ENCODE peak calls at places on chromosomes 16 and 17, in seven cellular contexts. K is AG10803, X is IMR-90, H is Karpas-422, A is transverse colon, B is GM12865, R is astrocyte of the spinal cord. Q is an unnamed sample.

GRCh38 chr16:67748791-67749282 is 29.7 kb upstream of the GFOD2 start:
- DNase-seq in X (no peak), A (peak), K (no peak), H (no peak), R (no peak), B (no peak), Q (no peak)

GRCh38 chr17:9003355-9004131 is 17.8 kb upstream of the NTN1 start:
- DNase-seq in X (no peak), B (no peak), A (no peak), K (no peak), R (no peak), H (no peak), Q (no peak)

GRCh38 chr17:13665872-13666635 is 64.3 kb upstream of the HS3ST3A1 start:
- DNase-seq in B (no peak), R (no peak), K (no peak), X (no peak), A (no peak), H (no peak), Q (no peak)

GRCh38 chr17:31491794-31492171 is 100.3 kb downstream of the RAB11FIP4 start:
- DNase-seq in R (no peak), K (no peak), H (no peak), B (peak), A (no peak), X (no peak), Q (no peak)

GRCh38 chr17:81371910-81372760 is 23.1 kb upstream of the BAHCC1 start:
- DNase-seq in K (peak), B (no peak), R (no peak), A (peak), X (peak), H (no peak), Q (no peak)

GRCh38 chr17:58991718-58992331 is 114.9 kb downstream of the TRIM37 start:
- DNase-seq in B (peak), A (peak), H (no peak), K (peak), R (peak), X (peak), Q (peak)

GRCh38 chr16:48623304-48624016 is 13.5 kb upstream of the N4BP1 start:
- DNase-seq in K (peak), H (peak), R (peak), X (peak), A (peak), B (peak), Q (no peak)

GRCh38 chr17:61495161-61495857 is 43.1 kb downstream of the TBX4 start:
- DNase-seq in R (peak), K (peak), A (no peak), B (peak), X (peak), H (no peak), Q (peak)

GRCh38 chr16:53743149-53743566 is 39.2 kb downstream of the FTO start:
- DNase-seq in R (peak), A (peak), B (peak), H (peak), X (peak), K (peak), Q (no peak)

GRCh38 chr17:31074772-31075538 is 19.8 kb upstream of the NF1 start:
- DNase-seq in H (no peak), K (peak), B (no peak), R (peak), A (no peak), X (peak), Q (no peak)

GRCh38 chr17:740240-741055 is 8.1 kb downstream of the TLCD3A start:
- DNase-seq in R (no peak), B (peak), H (peak), X (no peak), A (peak), K (no peak), Q (no peak)

GRCh38 chr17:43477832-43478634 is 5.7 kb upstream of the DHX8 start:
- DNase-seq in H (no peak), B (no peak), A (no peak), R (no peak), X (no peak), K (peak), Q (no peak)

GRCh38 chr17:67013891-67014290 is 30.5 kb upstream of the CACNG1 start:
- DNase-seq in R (no peak), K (no peak), A (no peak), B (no peak), H (no peak), X (no peak), Q (no peak)

GRCh38 chr17:59328534-59329095 is 2.8 kb upstream of the YPEL2 start:
- DNase-seq in B (no peak), A (no peak), K (no peak), X (no peak), R (no peak), H (no peak), Q (no peak)

GRCh38 chr16:3112058-3112880 is at the start of gene ZNF205:
- DNase-seq in B (peak), K (peak), A (peak), R (peak), H (no peak), X (peak), Q (no peak)

GRCh38 chr17:75008373-75008772 is 4.1 kb upstream of the MRPL58 start:
- DNase-seq in X (no peak), K (no peak), H (no peak), A (no peak), B (peak), R (no peak), Q (no peak)

GRCh38 chr17:22484826-22485225 is 792.5 kb downstream of the KCNJ18 start:
- DNase-seq in A (no peak), R (no peak), X (no peak), H (no peak), K (no peak), B (no peak), Q (no peak)

GRCh38 chr16:72635104-72635503 is 412.8 kb downstream of the ZFHX3 start:
- DNase-seq in X (peak), K (no peak), A (no peak), B (peak), R (no peak), H (no peak), Q (no peak)

GRCh38 chr17:74652020-74652419 is 28.5 kb upstream of the CD300E start:
- DNase-seq in X (no peak), K (no peak), R (no peak), H (no peak), B (no peak), A (no peak), Q (no peak)

GRCh38 chr17:83175551-83176271 is 96.3 kb downstream of the METRNL start:
- DNase-seq in A (no peak), B (peak), H (no peak), K (no peak), R (no peak), X (no peak), Q (no peak)

GRCh38 chr17:11991461-11991860 is 5.8 kb downstream of the ZNF18 start:
- DNase-seq in A (no peak), K (no peak), H (no peak), X (no peak), R (no peak), B (no peak), Q (no peak)

GRCh38 chr17:46865100-46865499 is 13.7 kb downstream of the WNT9B start:
- DNase-seq in H (peak), R (peak), B (no peak), K (peak), X (peak), A (no peak), Q (no peak)

GRCh38 chr17:42363767-42364585 is 24.3 kb downstream of the STAT3 start:
- DNase-seq in B (no peak), K (no peak), X (peak), H (no peak), A (no peak), R (peak), Q (no peak)

GRCh38 chr16:70151391-70151790 is 22.2 kb upstream of the CLEC18C start:
- DNase-seq in X (no peak), B (no peak), A (no peak), R (no peak), K (no peak), H (no peak), Q (no peak)

GRCh38 chr17:2094891-2095535 is 40.1 kb downstream of the HIC1 start:
- DNase-seq in B (peak), H (peak), K (peak), R (peak), X (peak), A (peak), Q (peak)

GRCh38 chr16:50301626-50302471 is 35.5 kb downstream of the ADCY7 start:
- DNase-seq in K (peak), H (no peak), X (peak), A (no peak), B (no peak), R (peak), Q (no peak)

GRCh38 chr17:31492880-31493655 is 101.6 kb downstream of the RAB11FIP4 start:
- DNase-seq in K (no peak), R (no peak), H (peak), B (peak), X (no peak), A (peak), Q (no peak)

GRCh38 chr17:6546069-6546718 is 10.2 kb downstream of the PITPNM3 start:
- DNase-seq in A (no peak), X (peak), B (peak), H (no peak), R (peak), K (peak), Q (no peak)

GRCh38 chr17:77019955-77020379 is 120.8 kb upstream of the SEC14L1 start:
- DNase-seq in X (no peak), K (peak), A (no peak), H (no peak), R (peak), B (no peak), Q (peak)

GRCh38 chr17:77020973-77021372 is 119.8 kb upstream of the SEC14L1 start:
- DNase-seq in B (no peak), X (no peak), R (no peak), H (no peak), K (no peak), A (no peak), Q (no peak)

GRCh38 chr17:77022766-77023165 is 118.0 kb upstream of the SEC14L1 start:
- DNase-seq in H (no peak), K (no peak), X (no peak), B (no peak), A (no peak), R (no peak), Q (no peak)

GRCh38 chr17:77018504-77018903 is 122.3 kb upstream of the SEC14L1 start:
- DNase-seq in X (no peak), K (no peak), A (no peak), R (no peak), H (no peak), B (no peak), Q (no peak)
- H3K4me3 ChIP-seq in X (no peak), K (no peak), A (no peak), R (no peak), H (no peak), B (no peak), Q (no peak)

GRCh38 chr17:3891626-3892094 is 1.2 kb downstream of the CAMKK1 start:
- DNase-seq in R (peak), H (no peak), X (peak), A (no peak), B (no peak), K (no peak), Q (no peak)
- H3K4me3 ChIP-seq in R (peak), H (no peak), X (peak), A (peak), B (no peak), K (peak), Q (peak)

GRCh38 chr16:82504811-82505210 is 122.0 kb upstream of the CDH13 start:
- DNase-seq in B (no peak), R (no peak), H (no peak), X (no peak), K (no peak), A (no peak), Q (no peak)

GRCh38 chr16:82509636-82510035 is 117.1 kb upstream of the CDH13 start:
- DNase-seq in H (no peak), R (peak), A (no peak), K (no peak), B (no peak), X (no peak), Q (no peak)

GRCh38 chr16:82510041-82510440 is 116.7 kb upstream of the CDH13 start:
- DNase-seq in H (no peak), A (no peak), K (no peak), B (no peak), X (no peak), R (no peak), Q (no peak)

GRCh38 chr16:82507271-82507670 is 119.5 kb upstream of the CDH13 start:
- DNase-seq in X (no peak), B (no peak), H (no peak), A (no peak), R (no peak), K (no peak), Q (no peak)

DNA sequence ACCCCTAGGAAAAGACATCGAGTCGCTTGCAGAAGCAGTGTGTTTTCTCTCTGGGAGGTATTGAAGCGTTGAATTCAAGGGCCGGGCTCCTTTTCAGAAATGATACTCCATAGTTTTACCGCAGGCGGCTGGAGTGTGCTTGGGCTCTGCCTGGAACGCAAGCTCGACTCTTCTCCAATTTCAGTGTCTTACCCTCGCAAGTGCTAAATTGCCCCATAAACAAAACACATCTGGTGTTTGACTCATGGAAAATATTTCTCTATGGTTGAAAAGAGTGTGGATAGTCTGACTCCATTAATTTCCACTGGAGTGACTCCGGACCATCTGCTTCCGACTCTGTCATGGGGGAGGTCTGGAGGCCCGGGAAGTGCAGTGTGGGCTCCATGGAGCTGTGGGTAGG is 120.0 kb upstream of the CDH13 start:
- DNase-seq in A (no peak), R (no peak), K (peak), X (peak), B (no peak), H (no peak), Q (no peak)
- H3K4me3 ChIP-seq in A (no peak), R (no peak), K (no peak), X (no peak), B (no peak), H (no peak), Q (no peak)

GRCh38 chr16:57469917-57470470 is 7.5 kb downstream of the POLR2C start:
- DNase-seq in H (no peak), K (no peak), A (no peak), R (no peak), B (no peak), X (no peak), Q (no peak)
- H3K4me3 ChIP-seq in H (no peak), K (no peak), A (no peak), R (no peak), B (no peak), X (no peak), Q (no peak)

GRCh38 chr17:79812206-79812968 is 15.5 kb upstream of the CBX8 start:
- DNase-seq in A (no peak), R (no peak), X (no peak), B (no peak), H (peak), K (no peak), Q (no peak)
- H3K4me3 ChIP-seq in A (no peak), R (peak), X (no peak), B (peak), H (peak), K (no peak), Q (peak)

GRCh38 chr17:16383216-16383615 is 2.3 kb downstream of the UBB start:
- DNase-seq in B (no peak), K (no peak), H (peak), R (no peak), A (no peak), X (no peak), Q (no peak)
- H3K4me3 ChIP-seq in B (peak), K (no peak), H (no peak), R (no peak), A (no peak), X (no peak), Q (peak)

DNA sequence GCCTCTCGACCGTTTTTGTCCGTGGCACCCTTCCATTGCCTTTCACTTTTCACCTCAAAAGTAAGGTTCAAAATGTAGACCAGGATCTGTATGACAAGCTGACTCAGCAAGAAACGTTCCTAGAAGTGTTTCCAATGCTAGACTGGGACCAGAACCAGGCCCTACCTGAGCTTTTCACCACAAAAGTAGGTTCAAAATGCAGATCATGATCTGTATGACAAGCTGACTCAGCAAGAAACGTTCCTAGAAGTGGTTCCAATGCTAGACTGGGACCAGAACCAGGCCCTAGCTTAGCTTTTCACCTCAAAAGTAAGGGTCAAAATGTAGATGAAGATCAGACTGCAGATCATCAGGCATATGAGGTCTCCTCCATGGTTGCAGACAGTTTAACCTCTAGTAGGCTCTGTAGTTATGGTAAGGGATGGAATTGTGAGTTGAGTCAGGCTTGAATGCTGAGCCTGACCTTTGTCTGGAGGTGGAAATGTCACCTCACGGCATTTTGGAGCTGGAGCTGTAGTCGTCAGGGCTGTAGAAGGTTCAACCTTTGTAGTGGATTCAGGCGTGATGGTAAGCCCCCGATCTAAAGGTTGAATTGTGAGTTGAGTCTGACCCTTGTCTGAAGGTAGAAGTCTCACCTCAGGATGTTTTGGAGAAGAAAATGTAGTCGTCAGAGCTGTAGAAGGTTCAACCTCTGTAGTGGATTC is 50.2 kb upstream of the TMEM97 start:
- DNase-seq in H (no peak), R (no peak), B (no peak), A (no peak), X (no peak), K (no peak), Q (no peak)
- H3K4me3 ChIP-seq in H (no peak), R (no peak), B (no peak), A (no peak), X (no peak), K (no peak), Q (no peak)

GRCh38 chr16:19765860-19766553 is 47.9 kb downstream of the IQCK start:
- DNase-seq in A (peak), R (no peak), H (no peak), X (no peak), B (no peak), K (no peak), Q (no peak)

GRCh38 chr16:19755268-19755667 is 37.2 kb downstream of the IQCK start:
- DNase-seq in B (no peak), X (no peak), A (no peak), R (no peak), K (no peak), H (no peak), Q (no peak)

GRCh38 chr16:19757026-19757425 is 39.0 kb downstream of the IQCK start:
- DNase-seq in B (no peak), A (no peak), X (peak), H (no peak), K (no peak), R (peak), Q (no peak)

GRCh38 chr16:19757762-19758595 is 39.9 kb downstream of the IQCK start:
- DNase-seq in R (peak), B (no peak), K (no peak), X (peak), A (no peak), H (no peak), Q (no peak)

DNA sequence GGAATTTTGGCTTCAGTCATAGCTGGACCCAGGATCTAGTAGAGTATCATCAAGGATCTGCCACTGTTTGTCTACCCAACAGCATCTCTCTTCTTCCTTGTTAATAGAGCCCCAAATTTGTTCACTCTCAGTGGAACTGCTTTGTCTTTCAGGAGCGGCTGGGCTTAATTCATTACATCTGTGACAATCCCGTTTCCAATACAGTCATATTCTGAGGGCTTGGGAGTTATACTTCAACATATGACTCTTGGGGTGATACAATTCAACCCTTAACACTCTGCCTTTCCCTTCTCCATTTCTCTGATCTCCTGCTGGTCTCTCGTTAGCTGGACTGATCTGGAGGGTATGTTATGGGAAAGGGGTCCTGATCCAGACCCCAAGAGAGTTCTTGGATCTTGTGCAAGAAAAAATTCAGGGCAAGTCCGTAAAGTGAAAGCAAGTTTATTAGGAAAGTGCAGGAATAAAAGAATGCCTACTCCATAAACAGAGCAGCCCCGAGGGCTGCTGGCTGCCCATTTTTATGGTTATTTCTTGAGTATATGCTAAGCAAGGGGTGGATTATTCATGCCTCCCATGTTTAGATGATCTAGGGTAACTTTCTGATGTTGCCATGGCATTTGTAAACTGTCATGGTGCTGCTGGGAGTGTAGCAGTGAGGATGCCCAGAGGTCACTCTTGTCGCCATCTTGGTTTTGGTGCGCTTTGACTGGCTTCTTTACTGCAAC is 42.4 kb downstream of the IQCK start:
- DNase-seq in A (no peak), K (no peak), R (no peak), H (no peak), X (no peak), B (no peak), Q (no peak)
- H3K4me3 ChIP-seq in A (no peak), K (peak), R (no peak), H (no peak), X (no peak), B (no peak), Q (no peak)

Q was measured in retinal pigment epithelial cell.